ENCODE peak calls at places on chromosome 19, in five cellular contexts. Q is astrocyte; S is heart left ventricle; W is fibroblast of lung; P is CD8-positive, alpha-beta memory T cell. J is an unnamed sample.
A peak's percentile ranks its signal among the peaks of the same experiment; 100 is the strongest.

GRCh38 chr19:55580628-55581144 is at the start of gene ZNF579:
- DNase-seq in Q (peak; percentile 84), S (peak; percentile 90), W (peak; percentile 93), P (peak; percentile 66), J (peak; percentile 72)

GRCh38 chr19:6186435-6186834 is 51.0 kb downstream of the ACSBG2 start:
- DNase-seq in Q (no peak), S (no peak), W (no peak), P (no peak), J (no peak)

GRCh38 chr19:40620161-40620485 is 19.0 kb downstream of the LTBP4 start:
- DNase-seq in Q (peak; percentile 43), S (no peak), W (no peak), P (no peak), J (no peak)

GRCh38 chr19:46056536-46056935 is 15.7 kb upstream of the IGFL4 start:
- DNase-seq in Q (no peak), S (no peak), W (no peak), P (no peak), J (peak; percentile 89)

GRCh38 chr19:11377237-11377636 is 2.8 kb downstream of the SWSAP1 start:
- DNase-seq in Q (peak; percentile 86), S (no peak), W (peak; percentile 92), P (no peak), J (peak; percentile 61)

GRCh38 chr19:14968247-14968646 is 11.4 kb downstream of the SLC1A6 start:
- DNase-seq in Q (no peak), S (no peak), W (no peak), P (no peak), J (no peak)

GRCh38 chr19:38735257-38735686 is 9.0 kb downstream of the CAPN12 start:
- DNase-seq in Q (no peak), S (peak; percentile 31), W (no peak), P (peak; percentile 55), J (peak; percentile 37)

GRCh38 chr19:18586311-18586710 is 2.3 kb upstream of the REX1BD start:
- DNase-seq in Q (no peak), S (no peak), W (no peak), P (no peak), J (no peak)

GRCh38 chr19:19900124-19900523 is 622 bp upstream of the ZNF93 start:
- DNase-seq in Q (peak; percentile 88), S (no peak), W (peak; percentile 89), P (no peak), J (no peak)

GRCh38 chr19:55486971-55487883 is 1.0 kb upstream of the SSC5D start:
- DNase-seq in Q (peak; percentile 98), S (peak; percentile 87), W (peak; percentile 98), P (no peak), J (peak; percentile 68)

GRCh38 chr19:49581007-49581508 is at the start of gene PRRG2:
- DNase-seq in Q (no peak), S (no peak), W (no peak), P (no peak), J (peak; percentile 29)

GRCh38 chr19:46727757-46728156 is 10.8 kb upstream of the PRKD2 start:
- DNase-seq in Q (no peak), S (no peak), W (no peak), P (no peak), J (no peak)

GRCh38 chr19:33317522-33317921 is 15.2 kb upstream of the CEBPA start:
- DNase-seq in Q (no peak), S (no peak), W (no peak), P (no peak), J (no peak)

GRCh38 chr19:18093439-18094161 is 4.0 kb upstream of the MAST3 start:
- DNase-seq in Q (no peak), S (no peak), W (peak; percentile 28), P (no peak), J (peak; percentile 52)

GRCh38 chr19:49567722-49568454 is 12.5 kb downstream of the NOSIP start:
- DNase-seq in Q (no peak), S (no peak), W (peak; percentile 57), P (peak; percentile 96), J (no peak)

GRCh38 chr19:39448271-39448670 is 2.9 kb downstream of the SUPT5H start:
- DNase-seq in Q (peak; percentile 60), S (no peak), W (no peak), P (no peak), J (peak; percentile 68)

GRCh38 chr19:40229484-40229883 is 3.0 kb upstream of the CCNP start:
- DNase-seq in Q (peak; percentile 47), S (no peak), W (no peak), P (no peak), J (peak; percentile 26)

GRCh38 chr19:29170554-29170953 is 42.4 kb downstream of the UQCRFS1 start:
- DNase-seq in Q (no peak), S (no peak), W (no peak), P (no peak), J (no peak)

GRCh38 chr19:35248310-35249145 is at the start of gene LSR:
- DNase-seq in Q (no peak), S (peak; percentile 53), W (no peak), P (peak; percentile 92), J (peak; percentile 87)

GRCh38 chr19:29001922-29002247 is 211.1 kb downstream of the UQCRFS1 start:
- DNase-seq in Q (no peak), S (no peak), W (no peak), P (no peak), J (no peak)

GRCh38 chr19:55005684-55006488 is 32.2 kb downstream of the GP6 start:
- DNase-seq in Q (peak; percentile 71), S (no peak), W (peak; percentile 46), P (peak; percentile 87), J (peak; percentile 37)

GRCh38 chr19:40744554-40745401 is 5.5 kb downstream of the ACTMAP start:
- DNase-seq in Q (no peak), S (no peak), W (no peak), P (peak; percentile 33), J (no peak)

GRCh38 chr19:1324792-1325567 is 39.3 kb downstream of the EFNA2 start:
- DNase-seq in Q (peak; percentile 57), S (peak; percentile 66), W (peak; percentile 86), P (peak; percentile 27), J (peak; percentile 56)

GRCh38 chr19:8973501-8974091 is 36.6 kb downstream of the MUC16 start:
- DNase-seq in Q (no peak), S (no peak), W (no peak), P (no peak), J (no peak)

GRCh38 chr19:35296644-35297514 is 4.9 kb downstream of the MAG start:
- DNase-seq in Q (no peak), S (no peak), W (no peak), P (no peak), J (no peak)

GRCh38 chr19:49338691-49339363 is 3.6 kb downstream of the CD37 start:
- DNase-seq in Q (peak; percentile 16), S (peak; percentile 69), W (peak; percentile 19), P (no peak), J (peak; percentile 71)

GRCh38 chr19:40139533-40140287 is 49.0 kb upstream of the ZNF780A start:
- DNase-seq in Q (peak; percentile 22), S (no peak), W (peak; percentile 73), P (peak; percentile 54), J (no peak)

DNA sequence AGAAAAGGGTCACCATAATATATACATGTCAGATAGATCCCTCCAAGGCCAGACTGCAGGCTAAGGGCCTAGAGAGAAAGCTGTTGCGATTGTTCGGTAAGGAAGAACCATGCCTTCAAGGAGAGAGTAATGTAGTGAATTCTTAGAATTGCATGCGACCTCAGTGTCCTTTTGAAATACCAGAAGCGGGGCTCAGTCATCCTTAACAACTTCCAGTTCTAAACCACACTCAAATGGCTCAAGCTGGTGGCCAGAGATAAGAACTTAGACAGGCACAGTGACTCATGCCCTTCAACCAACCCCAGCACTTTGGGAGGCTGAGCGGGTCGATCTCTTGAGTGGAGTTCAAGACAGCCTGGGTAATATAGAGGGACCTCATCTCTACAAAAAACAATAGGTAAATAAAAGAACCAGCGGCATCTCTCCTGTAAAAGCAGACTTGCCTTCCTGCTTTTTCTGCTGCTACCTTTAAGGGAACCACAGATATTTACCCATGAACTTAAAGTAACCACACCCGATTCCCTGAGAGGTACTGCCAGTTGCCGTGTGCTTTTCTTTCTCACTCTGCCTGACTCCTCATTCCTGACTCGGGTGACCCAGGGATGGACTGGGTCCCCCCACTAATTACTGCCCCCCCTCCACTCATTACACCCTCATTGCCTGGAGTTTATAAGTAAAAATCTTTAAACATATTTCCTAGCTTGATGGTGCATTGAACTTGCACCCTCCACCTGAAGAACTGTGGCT is 15.4 kb upstream of the SIGLEC6 start:
- DNase-seq in Q (peak; percentile 16), S (no peak), W (no peak), P (no peak), J (no peak)
- H3K4me1 ChIP-seq in Q (no peaks in the 10 kb centered on the region), S (no peaks in the 10 kb centered on the region), W (no peaks in the 10 kb centered on the region), P (peaks cover 5% of the 10 kb centered on the region), J (no peaks in the 10 kb centered on the region)

GRCh38 chr19:13169769-13170168 is 19.6 kb downstream of the IER2 start:
- DNase-seq in Q (peak; percentile 48), S (no peak), W (peak; percentile 44), P (no peak), J (no peak)
- H3K4me1 ChIP-seq in Q (peaks cover 42% of the 10 kb centered on the region), S (peaks cover 25% of the 10 kb centered on the region), W (peaks cover 35% of the 10 kb centered on the region), P (peaks cover 91% of the 10 kb centered on the region), J (peaks cover 41% of the 10 kb centered on the region)

GRCh38 chr19:48332351-48332661 is 7.0 kb downstream of the EMP3 start:
- DNase-seq in Q (no peak), S (no peak), W (no peak), P (no peak), J (no peak)

GRCh38 chr19:48329167-48329891 is 4.0 kb downstream of the EMP3 start:
- DNase-seq in Q (peak; percentile 48), S (no peak), W (peak; percentile 47), P (peak; percentile 46), J (peak; percentile 75)

GRCh38 chr19:48332662-48333466 is 7.5 kb downstream of the EMP3 start:
- DNase-seq in Q (peak; percentile 97), S (peak; percentile 88), W (peak; percentile 99), P (peak; percentile 97), J (peak; percentile 100)

GRCh38 chr19:48333467-48334384 is 8.4 kb downstream of the EMP3 start:
- DNase-seq in Q (peak; percentile 79), S (peak; percentile 90), W (peak; percentile 93), P (peak; percentile 93), J (peak; percentile 66)

GRCh38 chr19:48330012-48330681 is 4.8 kb downstream of the EMP3 start:
- DNase-seq in Q (no peak), S (peak; percentile 79), W (no peak), P (peak; percentile 89), J (peak; percentile 57)
- H3K4me1 ChIP-seq in Q (peaks cover 34% of the 10 kb centered on the region), S (peaks cover 6% of the 10 kb centered on the region), W (peaks cover 27% of the 10 kb centered on the region), P (peaks cover 68% of the 10 kb centered on the region), J (peaks cover 4% of the 10 kb centered on the region)

DNA sequence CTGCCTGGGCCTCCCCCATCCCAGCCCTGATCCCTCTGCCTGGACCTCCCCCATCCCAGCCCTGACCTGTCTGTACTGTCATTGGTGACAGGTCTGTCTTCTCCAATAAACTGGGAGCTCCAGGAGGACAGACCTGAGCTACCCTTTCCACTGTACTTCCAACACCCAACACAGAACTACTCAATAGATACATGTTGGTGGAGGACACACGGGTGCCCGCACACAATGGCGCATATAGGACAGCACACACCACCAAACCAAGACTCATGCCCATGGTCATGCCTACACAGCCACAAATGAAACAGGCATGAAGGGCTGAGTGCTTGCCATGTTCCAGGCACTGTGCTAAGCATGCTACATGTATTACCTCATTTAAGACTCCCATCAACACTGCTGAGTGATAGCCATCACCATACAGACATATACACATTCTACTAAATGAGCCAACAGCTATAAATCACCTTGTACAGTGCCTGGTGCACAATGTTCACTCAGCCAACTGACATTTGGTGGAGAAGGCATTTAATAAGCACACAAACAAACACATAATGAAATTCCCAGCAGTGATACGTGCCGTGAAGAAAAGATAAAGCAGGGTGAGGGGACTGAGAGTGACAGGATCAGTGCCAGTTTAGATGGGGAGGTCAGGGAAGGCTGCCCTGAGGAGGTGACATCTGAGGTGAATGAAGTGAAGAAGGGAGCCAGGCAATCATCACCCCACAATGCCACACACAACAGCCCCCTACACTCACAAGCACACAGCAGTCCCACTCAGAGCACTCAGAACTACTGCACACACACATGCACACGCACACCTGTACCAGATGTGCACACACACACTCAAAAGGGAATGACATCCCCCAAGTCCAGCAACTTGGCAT is 857 bp downstream of the POU2F2 start:
- DNase-seq in Q (no peak), S (no peak), W (no peak), P (no peak), J (no peak)
- H3K4me1 ChIP-seq in Q (peaks cover 22% of the 10 kb centered on the region), S (peaks cover 2% of the 10 kb centered on the region), W (peaks cover 15% of the 10 kb centered on the region), P (peaks cover 43% of the 10 kb centered on the region), J (peaks cover 4% of the 10 kb centered on the region)

J was measured in foreskin keratinocyte.